ENCODE peak calls at places on chromosomes 11 and 22, in ten cellular contexts. One of them, this sample, is unnamed.

GRCh38 chr11:113974741-113975470 is at the start of gene HTR3A:
- DNase-seq in cortex of kidney: no peak
- DNase-seq in hypothalamus: no peak
- DNase-seq in adrenal gland: peak
- DNase-seq in tibial nerve: no peak
- DNase-seq in stimulated activated CD4-positive, alpha-beta T cell treated with anti-CD3 and anti-CD28 coated beads, TNF-alpha, amount 100 ng/mL, for 48 hours: no peak
- DNase-seq in kidney epithelial cell: no peak
- DNase-seq in NCI-H345: peak
- DNase-seq in lung microvascular endothelial cell: peak
- DNase-seq in mammary epithelial cell: no peak
- DNase-seq in this sample: peak

GRCh38 chr11:43870981-43871550 is 9.6 kb upstream of the ALKBH3 start:
- DNase-seq in lung microvascular endothelial cell: no peak
- DNase-seq in adrenal gland: no peak
- DNase-seq in stimulated activated CD4-positive, alpha-beta T cell treated with anti-CD3 and anti-CD28 coated beads, TNF-alpha, amount 100 ng/mL, for 48 hours: no peak
- DNase-seq in mammary epithelial cell: no peak
- DNase-seq in tibial nerve: no peak
- DNase-seq in kidney epithelial cell: no peak
- DNase-seq in cortex of kidney: no peak
- DNase-seq in hypothalamus: no peak
- DNase-seq in NCI-H345: no peak
- DNase-seq in this sample: no peak

GRCh38 chr11:76724162-76724768 is 53.7 kb upstream of the LRRC32 start:
- DNase-seq in kidney epithelial cell: no peak
- DNase-seq in adrenal gland: no peak
- DNase-seq in NCI-H345: no peak
- DNase-seq in stimulated activated CD4-positive, alpha-beta T cell treated with anti-CD3 and anti-CD28 coated beads, TNF-alpha, amount 100 ng/mL, for 48 hours: no peak
- DNase-seq in lung microvascular endothelial cell: no peak
- DNase-seq in mammary epithelial cell: no peak
- DNase-seq in tibial nerve: no peak
- DNase-seq in cortex of kidney: no peak
- DNase-seq in hypothalamus: no peak
- DNase-seq in this sample: no peak

GRCh38 chr11:115843116-115843515 is 338.9 kb upstream of the CADM1 start:
- DNase-seq in NCI-H345: no peak
- DNase-seq in cortex of kidney: no peak
- DNase-seq in mammary epithelial cell: no peak
- DNase-seq in stimulated activated CD4-positive, alpha-beta T cell treated with anti-CD3 and anti-CD28 coated beads, TNF-alpha, amount 100 ng/mL, for 48 hours: no peak
- DNase-seq in lung microvascular endothelial cell: no peak
- DNase-seq in kidney epithelial cell: no peak
- DNase-seq in adrenal gland: no peak
- DNase-seq in hypothalamus: no peak
- DNase-seq in tibial nerve: no peak
- DNase-seq in this sample: no peak

GRCh38 chr11:125494987-125495725 is 909 bp downstream of the FEZ1 start:
- DNase-seq in stimulated activated CD4-positive, alpha-beta T cell treated with anti-CD3 and anti-CD28 coated beads, TNF-alpha, amount 100 ng/mL, for 48 hours: no peak
- DNase-seq in lung microvascular endothelial cell: peak
- DNase-seq in mammary epithelial cell: peak
- DNase-seq in tibial nerve: peak
- DNase-seq in kidney epithelial cell: no peak
- DNase-seq in NCI-H345: no peak
- DNase-seq in cortex of kidney: no peak
- DNase-seq in adrenal gland: no peak
- DNase-seq in hypothalamus: peak
- DNase-seq in this sample: no peak

GRCh38 chr11:68038718-68039525 is at the start of gene TCIRG1:
- DNase-seq in mammary epithelial cell: peak
- DNase-seq in lung microvascular endothelial cell: peak
- DNase-seq in hypothalamus: peak
- DNase-seq in adrenal gland: peak
- DNase-seq in tibial nerve: peak
- DNase-seq in kidney epithelial cell: no peak
- DNase-seq in cortex of kidney: no peak
- DNase-seq in NCI-H345: no peak
- DNase-seq in stimulated activated CD4-positive, alpha-beta T cell treated with anti-CD3 and anti-CD28 coated beads, TNF-alpha, amount 100 ng/mL, for 48 hours: peak
- DNase-seq in this sample: no peak

GRCh38 chr11:8220261-8221024 is 43.2 kb downstream of the LMO1 start:
- DNase-seq in lung microvascular endothelial cell: no peak
- DNase-seq in mammary epithelial cell: no peak
- DNase-seq in cortex of kidney: no peak
- DNase-seq in tibial nerve: no peak
- DNase-seq in kidney epithelial cell: no peak
- DNase-seq in hypothalamus: no peak
- DNase-seq in NCI-H345: no peak
- DNase-seq in stimulated activated CD4-positive, alpha-beta T cell treated with anti-CD3 and anti-CD28 coated beads, TNF-alpha, amount 100 ng/mL, for 48 hours: no peak
- DNase-seq in adrenal gland: no peak
- DNase-seq in this sample: no peak

GRCh38 chr11:45252134-45252856 is 33.8 kb downstream of the SYT13 start:
- DNase-seq in kidney epithelial cell: no peak
- DNase-seq in stimulated activated CD4-positive, alpha-beta T cell treated with anti-CD3 and anti-CD28 coated beads, TNF-alpha, amount 100 ng/mL, for 48 hours: peak
- DNase-seq in NCI-H345: no peak
- DNase-seq in mammary epithelial cell: no peak
- DNase-seq in cortex of kidney: no peak
- DNase-seq in hypothalamus: no peak
- DNase-seq in lung microvascular endothelial cell: peak
- DNase-seq in tibial nerve: no peak
- DNase-seq in adrenal gland: peak
- DNase-seq in this sample: no peak

GRCh38 chr11:116865696-116866095 is 28.3 kb upstream of the APOA1 start:
- DNase-seq in adrenal gland: no peak
- DNase-seq in stimulated activated CD4-positive, alpha-beta T cell treated with anti-CD3 and anti-CD28 coated beads, TNF-alpha, amount 100 ng/mL, for 48 hours: no peak
- DNase-seq in cortex of kidney: no peak
- DNase-seq in mammary epithelial cell: no peak
- DNase-seq in NCI-H345: no peak
- DNase-seq in hypothalamus: no peak
- DNase-seq in lung microvascular endothelial cell: no peak
- DNase-seq in tibial nerve: no peak
- DNase-seq in kidney epithelial cell: no peak
- DNase-seq in this sample: no peak

GRCh38 chr11:106087815-106088435 is 10.5 kb downstream of the AASDHPPT start:
- DNase-seq in adrenal gland: peak
- DNase-seq in tibial nerve: peak
- DNase-seq in stimulated activated CD4-positive, alpha-beta T cell treated with anti-CD3 and anti-CD28 coated beads, TNF-alpha, amount 100 ng/mL, for 48 hours: peak
- DNase-seq in kidney epithelial cell: no peak
- DNase-seq in mammary epithelial cell: peak
- DNase-seq in NCI-H345: peak
- DNase-seq in hypothalamus: peak
- DNase-seq in cortex of kidney: no peak
- DNase-seq in lung microvascular endothelial cell: peak
- DNase-seq in this sample: no peak

GRCh38 chr11:94632356-94632755 is 65.2 kb downstream of the PIWIL4 start:
- DNase-seq in NCI-H345: no peak
- DNase-seq in adrenal gland: no peak
- DNase-seq in hypothalamus: no peak
- DNase-seq in cortex of kidney: no peak
- DNase-seq in stimulated activated CD4-positive, alpha-beta T cell treated with anti-CD3 and anti-CD28 coated beads, TNF-alpha, amount 100 ng/mL, for 48 hours: no peak
- DNase-seq in lung microvascular endothelial cell: no peak
- DNase-seq in tibial nerve: no peak
- DNase-seq in kidney epithelial cell: no peak
- DNase-seq in mammary epithelial cell: no peak
- DNase-seq in this sample: no peak

GRCh38 chr11:6626971-6627761 is 7.9 kb upstream of the TPP1 start:
- DNase-seq in lung microvascular endothelial cell: no peak
- DNase-seq in mammary epithelial cell: no peak
- DNase-seq in stimulated activated CD4-positive, alpha-beta T cell treated with anti-CD3 and anti-CD28 coated beads, TNF-alpha, amount 100 ng/mL, for 48 hours: no peak
- DNase-seq in tibial nerve: no peak
- DNase-seq in cortex of kidney: no peak
- DNase-seq in kidney epithelial cell: no peak
- DNase-seq in NCI-H345: no peak
- DNase-seq in adrenal gland: no peak
- DNase-seq in hypothalamus: peak
- DNase-seq in this sample: no peak

GRCh38 chr11:125449586-125449985 is 46.5 kb downstream of the FEZ1 start:
- DNase-seq in NCI-H345: no peak
- DNase-seq in kidney epithelial cell: no peak
- DNase-seq in lung microvascular endothelial cell: no peak
- DNase-seq in mammary epithelial cell: no peak
- DNase-seq in stimulated activated CD4-positive, alpha-beta T cell treated with anti-CD3 and anti-CD28 coated beads, TNF-alpha, amount 100 ng/mL, for 48 hours: no peak
- DNase-seq in hypothalamus: no peak
- DNase-seq in adrenal gland: no peak
- DNase-seq in cortex of kidney: no peak
- DNase-seq in tibial nerve: no peak
- DNase-seq in this sample: no peak

GRCh38 chr11:6251120-6251733 is 8.4 kb upstream of the CCKBR start:
- DNase-seq in mammary epithelial cell: peak
- DNase-seq in kidney epithelial cell: no peak
- DNase-seq in stimulated activated CD4-positive, alpha-beta T cell treated with anti-CD3 and anti-CD28 coated beads, TNF-alpha, amount 100 ng/mL, for 48 hours: no peak
- DNase-seq in NCI-H345: peak
- DNase-seq in lung microvascular endothelial cell: peak
- DNase-seq in cortex of kidney: no peak
- DNase-seq in tibial nerve: peak
- DNase-seq in hypothalamus: no peak
- DNase-seq in adrenal gland: peak
- DNase-seq in this sample: no peak

GRCh38 chr22:41471606-41472005 is 2.7 kb downstream of the ACO2 start:
- DNase-seq in mammary epithelial cell: no peak
- DNase-seq in lung microvascular endothelial cell: no peak
- DNase-seq in hypothalamus: no peak
- DNase-seq in NCI-H345: no peak
- DNase-seq in adrenal gland: no peak
- DNase-seq in kidney epithelial cell: no peak
- DNase-seq in tibial nerve: no peak
- DNase-seq in stimulated activated CD4-positive, alpha-beta T cell treated with anti-CD3 and anti-CD28 coated beads, TNF-alpha, amount 100 ng/mL, for 48 hours: no peak
- DNase-seq in cortex of kidney: no peak
- DNase-seq in this sample: no peak

GRCh38 chr22:45493286-45493771 is 9.4 kb upstream of the FBLN1 start:
- DNase-seq in adrenal gland: peak
- DNase-seq in hypothalamus: no peak
- DNase-seq in tibial nerve: no peak
- DNase-seq in lung microvascular endothelial cell: no peak
- DNase-seq in stimulated activated CD4-positive, alpha-beta T cell treated with anti-CD3 and anti-CD28 coated beads, TNF-alpha, amount 100 ng/mL, for 48 hours: no peak
- DNase-seq in kidney epithelial cell: no peak
- DNase-seq in NCI-H345: no peak
- DNase-seq in mammary epithelial cell: no peak
- DNase-seq in cortex of kidney: no peak
- DNase-seq in this sample: no peak

GRCh38 chr11:94417386-94417987 is 16.3 kb upstream of the GPR83 start:
- DNase-seq in tibial nerve: no peak
- DNase-seq in stimulated activated CD4-positive, alpha-beta T cell treated with anti-CD3 and anti-CD28 coated beads, TNF-alpha, amount 100 ng/mL, for 48 hours: no peak
- DNase-seq in cortex of kidney: no peak
- DNase-seq in NCI-H345: peak
- DNase-seq in lung microvascular endothelial cell: peak
- DNase-seq in mammary epithelial cell: peak
- DNase-seq in hypothalamus: no peak
- DNase-seq in adrenal gland: no peak
- DNase-seq in kidney epithelial cell: no peak
- DNase-seq in this sample: no peak

GRCh38 chr11:65903068-65903481 is 2.9 kb upstream of the FOSL1 start:
- DNase-seq in mammary epithelial cell: peak
- DNase-seq in cortex of kidney: no peak
- DNase-seq in kidney epithelial cell: no peak
- DNase-seq in hypothalamus: no peak
- DNase-seq in NCI-H345: no peak
- DNase-seq in tibial nerve: no peak
- DNase-seq in adrenal gland: no peak
- DNase-seq in lung microvascular endothelial cell: peak
- DNase-seq in stimulated activated CD4-positive, alpha-beta T cell treated with anti-CD3 and anti-CD28 coated beads, TNF-alpha, amount 100 ng/mL, for 48 hours: no peak
- DNase-seq in this sample: no peak

GRCh38 chr11:62905927-62906531 is 15.1 kb downstream of the CHRM1 start:
- DNase-seq in mammary epithelial cell: peak
- DNase-seq in lung microvascular endothelial cell: peak
- DNase-seq in cortex of kidney: no peak
- DNase-seq in hypothalamus: peak
- DNase-seq in NCI-H345: peak
- DNase-seq in stimulated activated CD4-positive, alpha-beta T cell treated with anti-CD3 and anti-CD28 coated beads, TNF-alpha, amount 100 ng/mL, for 48 hours: peak
- DNase-seq in tibial nerve: peak
- DNase-seq in kidney epithelial cell: no peak
- DNase-seq in adrenal gland: peak
- DNase-seq in this sample: no peak

GRCh38 chr11:103530257-103530656 is 421.0 kb downstream of the DYNC2H1 start:
- DNase-seq in tibial nerve: no peak
- DNase-seq in kidney epithelial cell: no peak
- DNase-seq in stimulated activated CD4-positive, alpha-beta T cell treated with anti-CD3 and anti-CD28 coated beads, TNF-alpha, amount 100 ng/mL, for 48 hours: no peak
- DNase-seq in hypothalamus: no peak
- DNase-seq in mammary epithelial cell: no peak
- DNase-seq in adrenal gland: no peak
- DNase-seq in cortex of kidney: no peak
- DNase-seq in lung microvascular endothelial cell: peak
- DNase-seq in NCI-H345: no peak
- DNase-seq in this sample: no peak

GRCh38 chr11:108223449-108224149 is 732 bp downstream of the ATM start:
- DNase-seq in stimulated activated CD4-positive, alpha-beta T cell treated with anti-CD3 and anti-CD28 coated beads, TNF-alpha, amount 100 ng/mL, for 48 hours: no peak
- DNase-seq in adrenal gland: peak
- DNase-seq in NCI-H345: no peak
- DNase-seq in tibial nerve: no peak
- DNase-seq in mammary epithelial cell: peak
- DNase-seq in hypothalamus: no peak
- DNase-seq in lung microvascular endothelial cell: peak
- DNase-seq in cortex of kidney: no peak
- DNase-seq in kidney epithelial cell: no peak
- DNase-seq in this sample: no peak

GRCh38 chr11:73393011-73393380 is 16.8 kb downstream of the RELT start:
- DNase-seq in adrenal gland: no peak
- DNase-seq in cortex of kidney: no peak
- DNase-seq in stimulated activated CD4-positive, alpha-beta T cell treated with anti-CD3 and anti-CD28 coated beads, TNF-alpha, amount 100 ng/mL, for 48 hours: no peak
- DNase-seq in NCI-H345: no peak
- DNase-seq in kidney epithelial cell: no peak
- DNase-seq in hypothalamus: no peak
- DNase-seq in mammary epithelial cell: no peak
- DNase-seq in tibial nerve: no peak
- DNase-seq in lung microvascular endothelial cell: peak
- DNase-seq in this sample: no peak

GRCh38 chr11:130834886-130835285 is 81.4 kb downstream of the SNX19 start:
- DNase-seq in cortex of kidney: no peak
- DNase-seq in kidney epithelial cell: no peak
- DNase-seq in NCI-H345: no peak
- DNase-seq in hypothalamus: no peak
- DNase-seq in adrenal gland: no peak
- DNase-seq in lung microvascular endothelial cell: no peak
- DNase-seq in tibial nerve: no peak
- DNase-seq in mammary epithelial cell: no peak
- DNase-seq in stimulated activated CD4-positive, alpha-beta T cell treated with anti-CD3 and anti-CD28 coated beads, TNF-alpha, amount 100 ng/mL, for 48 hours: no peak
- DNase-seq in this sample: no peak

GRCh38 chr11:90332415-90332814 is 109.6 kb upstream of the CHORDC1 start:
- DNase-seq in tibial nerve: no peak
- DNase-seq in NCI-H345: no peak
- DNase-seq in hypothalamus: no peak
- DNase-seq in stimulated activated CD4-positive, alpha-beta T cell treated with anti-CD3 and anti-CD28 coated beads, TNF-alpha, amount 100 ng/mL, for 48 hours: no peak
- DNase-seq in mammary epithelial cell: peak
- DNase-seq in adrenal gland: no peak
- DNase-seq in cortex of kidney: no peak
- DNase-seq in lung microvascular endothelial cell: no peak
- DNase-seq in kidney epithelial cell: no peak
- DNase-seq in this sample: peak

GRCh38 chr22:37057796-37058510 is 6.4 kb downstream of the KCTD17 start:
- DNase-seq in adrenal gland: no peak
- DNase-seq in lung microvascular endothelial cell: no peak
- DNase-seq in cortex of kidney: no peak
- DNase-seq in NCI-H345: no peak
- DNase-seq in kidney epithelial cell: no peak
- DNase-seq in stimulated activated CD4-positive, alpha-beta T cell treated with anti-CD3 and anti-CD28 coated beads, TNF-alpha, amount 100 ng/mL, for 48 hours: no peak
- DNase-seq in mammary epithelial cell: no peak
- DNase-seq in hypothalamus: no peak
- DNase-seq in tibial nerve: no peak
- DNase-seq in this sample: no peak

GRCh38 chr11:71144010-71144409 is 108.4 kb downstream of the SHANK2 start:
- DNase-seq in lung microvascular endothelial cell: no peak
- DNase-seq in tibial nerve: no peak
- DNase-seq in kidney epithelial cell: no peak
- DNase-seq in mammary epithelial cell: no peak
- DNase-seq in stimulated activated CD4-positive, alpha-beta T cell treated with anti-CD3 and anti-CD28 coated beads, TNF-alpha, amount 100 ng/mL, for 48 hours: no peak
- DNase-seq in cortex of kidney: no peak
- DNase-seq in hypothalamus: no peak
- DNase-seq in NCI-H345: no peak
- DNase-seq in adrenal gland: no peak
- DNase-seq in this sample: no peak

GRCh38 chr22:41563051-41563711 is 2.4 kb downstream of the CSDC2 start:
- DNase-seq in adrenal gland: peak
- DNase-seq in tibial nerve: no peak
- DNase-seq in mammary epithelial cell: peak
- DNase-seq in NCI-H345: no peak
- DNase-seq in kidney epithelial cell: peak
- DNase-seq in lung microvascular endothelial cell: peak
- DNase-seq in cortex of kidney: no peak
- DNase-seq in hypothalamus: peak
- DNase-seq in stimulated activated CD4-positive, alpha-beta T cell treated with anti-CD3 and anti-CD28 coated beads, TNF-alpha, amount 100 ng/mL, for 48 hours: no peak
- DNase-seq in this sample: no peak

GRCh38 chr11:100932474-100933100 is 197.0 kb downstream of the PGR start:
- DNase-seq in hypothalamus: no peak
- DNase-seq in NCI-H345: peak
- DNase-seq in tibial nerve: no peak
- DNase-seq in adrenal gland: no peak
- DNase-seq in lung microvascular endothelial cell: peak
- DNase-seq in kidney epithelial cell: no peak
- DNase-seq in mammary epithelial cell: peak
- DNase-seq in stimulated activated CD4-positive, alpha-beta T cell treated with anti-CD3 and anti-CD28 coated beads, TNF-alpha, amount 100 ng/mL, for 48 hours: no peak
- DNase-seq in cortex of kidney: no peak
- DNase-seq in this sample: no peak

This sample was measured in epithelial cell of prostate.